ENCODE peak calls at places on chromosomes 16 and 17, in six cellular contexts. J is tibial nerve, S is natural killer cell, W is Caco-2, R is B cell, Q is neural progenitor cell. V is an unnamed sample.

GRCh38 chr16:12801511-12802042 is 2.1 kb downstream of the CPPED1 start:
- DNase-seq in J (no peak), S (no peak), W (no peak), R (no peak), Q (no peak), V (no peak)

GRCh38 chr16:22023505-22023904 is 15.6 kb downstream of the MOSMO start:
- DNase-seq in J (no peak), S (no peak), W (no peak), R (no peak), Q (no peak), V (no peak)

GRCh38 chr17:79919164-79919585 is 79.9 kb upstream of the CBX4 start:
- DNase-seq in J (peak), S (no peak), W (no peak), R (no peak), Q (no peak), V (no peak)

GRCh38 chr17:39928868-39929651 is 1.5 kb downstream of the LRRC3C start:
- DNase-seq in J (no peak), S (no peak), W (no peak), R (no peak), Q (no peak), V (no peak)

GRCh38 chr16:19330801-19331484 is 45.4 kb downstream of the CLEC19A start:
- DNase-seq in J (no peak), S (no peak), W (no peak), R (no peak), Q (no peak), V (no peak)

GRCh38 chr17:30323262-30323894 is 10.5 kb downstream of the TMIGD1 start:
- DNase-seq in J (no peak), S (no peak), W (no peak), R (no peak), Q (no peak), V (no peak)

GRCh38 chr17:4942760-4943508 is 2.9 kb downstream of the RNF167 start:
- DNase-seq in J (no peak), S (no peak), W (no peak), R (no peak), Q (no peak), V (no peak)

GRCh38 chr16:81066700-81067099 is 10.3 kb downstream of the C16orf46 start:
- DNase-seq in J (no peak), S (no peak), W (no peak), R (no peak), Q (no peak), V (no peak)

GRCh38 chr17:66716236-66717026 is 118.5 kb upstream of the CACNG5 start:
- DNase-seq in J (no peak), S (no peak), W (no peak), R (no peak), Q (peak), V (peak)

GRCh38 chr16:82524939-82525338 is 101.8 kb upstream of the CDH13 start:
- DNase-seq in J (no peak), S (no peak), W (no peak), R (no peak), Q (no peak), V (no peak)

GRCh38 chr17:39997543-39997942 is 16.9 kb downstream of the PSMD3 start:
- DNase-seq in J (no peak), S (no peak), W (no peak), R (no peak), Q (no peak), V (no peak)

GRCh38 chr17:44608732-44609435 is 47.4 kb upstream of the MEIOC start:
- DNase-seq in J (no peak), S (no peak), W (no peak), R (no peak), Q (no peak), V (no peak)

GRCh38 chr16:70713342-70713741 is 27.5 kb upstream of the MTSS2 start:
- DNase-seq in J (no peak), S (no peak), W (no peak), R (no peak), Q (no peak), V (no peak)

GRCh38 chr16:15690296-15690695 is 40.3 kb downstream of the NDE1 start:
- DNase-seq in J (no peak), S (no peak), W (no peak), R (no peak), Q (no peak), V (no peak)

GRCh38 chr16:354971-355441 is 2.5 kb upstream of the AXIN1 start:
- DNase-seq in J (no peak), S (no peak), W (no peak), R (no peak), Q (no peak), V (no peak)

GRCh38 chr16:14401839-14402115 is 228.3 kb downstream of the PARN start:
- DNase-seq in J (no peak), S (no peak), W (no peak), R (no peak), Q (no peak), V (no peak)

GRCh38 chr16:85568519-85568918 is 44.6 kb upstream of the GSE1 start:
- DNase-seq in J (no peak), S (no peak), W (no peak), R (no peak), Q (no peak), V (no peak)

GRCh38 chr17:58413684-58414083 is 3.6 kb downstream of the RNF43 start:
- DNase-seq in J (no peak), S (no peak), W (no peak), R (no peak), Q (no peak), V (no peak)

GRCh38 chr17:81429353-81429774 is 34.1 kb downstream of the BAHCC1 start:
- DNase-seq in J (peak), S (no peak), W (no peak), R (no peak), Q (no peak), V (no peak)

GRCh38 chr16:8372141-8372540 is 218.2 kb downstream of the TMEM114 start:
- DNase-seq in J (no peak), S (no peak), W (no peak), R (no peak), Q (no peak), V (no peak)

GRCh38 chr17:81039854-81040758 is 5.2 kb downstream of the BAIAP2 start:
- DNase-seq in J (no peak), S (no peak), W (peak), R (no peak), Q (no peak), V (no peak)

GRCh38 chr16:66099261-66099660 is 267.2 kb upstream of the CDH5 start:
- DNase-seq in J (no peak), S (no peak), W (no peak), R (no peak), Q (no peak), V (no peak)

GRCh38 chr17:4623249-4623648 is 18.2 kb downstream of the ALOX15 start:
- DNase-seq in J (no peak), S (no peak), W (no peak), R (no peak), Q (no peak), V (no peak)

GRCh38 chr17:10111907-10112452 is 86.4 kb downstream of the GAS7 start:
- DNase-seq in J (no peak), S (no peak), W (no peak), R (peak), Q (no peak), V (no peak)

GRCh38 chr17:70804161-70804560 is 634.8 kb downstream of the KCNJ2 start:
- DNase-seq in J (no peak), S (no peak), W (no peak), R (no peak), Q (no peak), V (no peak)

GRCh38 chr16:78812582-78812981 is 713.1 kb downstream of the WWOX start:
- DNase-seq in J (no peak), S (no peak), W (no peak), R (no peak), Q (no peak), V (no peak)

GRCh38 chr16:11748404-11749254 is 6.0 kb upstream of the TXNDC11 start:
- DNase-seq in J (no peak), S (no peak), W (peak), R (no peak), Q (no peak), V (no peak)

GRCh38 chr17:28341516-28341915 is 6.0 kb downstream of the TNFAIP1 start:
- DNase-seq in J (no peak), S (no peak), W (no peak), R (no peak), Q (no peak), V (no peak)

GRCh38 chr16:234468-235305 is at the start of gene FAM234A:
- DNase-seq in J (peak), S (peak), W (peak), R (peak), Q (peak), V (peak)

GRCh38 chr16:20918486-20919239 is 18.1 kb downstream of the LYRM1 start:
- DNase-seq in J (peak), S (no peak), W (no peak), R (no peak), Q (no peak), V (no peak)

GRCh38 chr16:57828272-57829161 is 26.2 kb upstream of the KIFC3 start:
- DNase-seq in J (no peak), S (no peak), W (no peak), R (no peak), Q (no peak), V (no peak)

GRCh38 chr17:67503184-67503583 is 126.1 kb downstream of the PITPNC1 start:
- DNase-seq in J (no peak), S (no peak), W (no peak), R (no peak), Q (no peak), V (no peak)

GRCh38 chr17:73228748-73229236 is 32.9 kb downstream of the CPSF4L start:
- DNase-seq in J (peak), S (no peak), W (no peak), R (no peak), Q (no peak), V (no peak)

GRCh38 chr17:76277300-76278267 is 12.4 kb downstream of the UBALD2 start:
- DNase-seq in J (no peak), S (no peak), W (no peak), R (no peak), Q (no peak), V (no peak)

GRCh38 chr16:50323335-50324011 is 45.3 kb downstream of the BRD7 start:
- DNase-seq in J (no peak), S (no peak), W (no peak), R (no peak), Q (no peak), V (no peak)

GRCh38 chr17:59287887-59288286 is 43.6 kb upstream of the YPEL2 start:
- DNase-seq in J (no peak), S (no peak), W (no peak), R (no peak), Q (no peak), V (no peak)

GRCh38 chr17:82678265-82678891 is 20.1 kb downstream of the RAB40B start:
- DNase-seq in J (no peak), S (no peak), W (no peak), R (no peak), Q (no peak), V (no peak)

GRCh38 chr17:16101440-16101839 is 101.8 kb downstream of the TTC19 start:
- DNase-seq in J (no peak), S (no peak), W (no peak), R (no peak), Q (no peak), V (no peak)

GRCh38 chr17:16104189-16104588 is 104.6 kb downstream of the TTC19 start:
- DNase-seq in J (no peak), S (no peak), W (no peak), R (no peak), Q (no peak), V (no peak)

GRCh38 chr17:16106161-16106891 is 106.7 kb downstream of the TTC19 start:
- DNase-seq in J (no peak), S (no peak), W (no peak), R (no peak), Q (no peak), V (no peak)

DNA sequence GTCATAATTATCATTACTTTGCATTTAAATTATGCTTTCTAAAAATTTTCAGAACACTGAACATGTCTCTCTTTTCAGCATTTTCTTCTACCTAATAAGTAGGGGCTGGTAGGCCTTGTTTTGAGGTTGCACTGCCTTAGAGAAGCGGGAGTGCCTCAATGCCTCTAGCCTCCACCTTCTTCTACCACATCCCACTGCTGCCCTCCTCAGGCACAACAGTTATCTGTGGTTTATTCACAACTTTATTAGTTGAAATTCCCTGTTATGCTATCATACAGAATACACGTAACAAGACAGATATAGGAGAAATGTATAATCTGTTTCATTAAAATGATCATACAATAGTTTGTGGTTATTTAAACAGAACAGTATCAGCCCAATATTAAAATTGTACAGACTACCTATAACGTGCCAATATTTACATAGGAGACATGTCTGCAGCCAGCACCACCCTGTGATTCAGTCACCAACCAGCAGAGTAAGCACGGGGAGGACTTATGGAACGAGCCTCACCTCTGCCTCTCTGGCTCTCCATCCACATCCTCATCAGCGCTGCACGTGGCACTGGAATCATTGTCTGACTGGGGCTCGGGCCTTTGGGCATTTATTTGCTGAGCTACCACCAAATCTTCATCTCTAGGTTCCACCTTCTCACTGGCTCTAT is 101.2 kb downstream of the TTC19 start:
- DNase-seq in J (no peak), S (no peak), W (no peak), R (no peak), Q (no peak), V (no peak)
- TF ChIP-seq CTCF in J (no peak), S (no peak), W (no peak), R (no peak), Q (no peak), V (no peak)

DNA sequence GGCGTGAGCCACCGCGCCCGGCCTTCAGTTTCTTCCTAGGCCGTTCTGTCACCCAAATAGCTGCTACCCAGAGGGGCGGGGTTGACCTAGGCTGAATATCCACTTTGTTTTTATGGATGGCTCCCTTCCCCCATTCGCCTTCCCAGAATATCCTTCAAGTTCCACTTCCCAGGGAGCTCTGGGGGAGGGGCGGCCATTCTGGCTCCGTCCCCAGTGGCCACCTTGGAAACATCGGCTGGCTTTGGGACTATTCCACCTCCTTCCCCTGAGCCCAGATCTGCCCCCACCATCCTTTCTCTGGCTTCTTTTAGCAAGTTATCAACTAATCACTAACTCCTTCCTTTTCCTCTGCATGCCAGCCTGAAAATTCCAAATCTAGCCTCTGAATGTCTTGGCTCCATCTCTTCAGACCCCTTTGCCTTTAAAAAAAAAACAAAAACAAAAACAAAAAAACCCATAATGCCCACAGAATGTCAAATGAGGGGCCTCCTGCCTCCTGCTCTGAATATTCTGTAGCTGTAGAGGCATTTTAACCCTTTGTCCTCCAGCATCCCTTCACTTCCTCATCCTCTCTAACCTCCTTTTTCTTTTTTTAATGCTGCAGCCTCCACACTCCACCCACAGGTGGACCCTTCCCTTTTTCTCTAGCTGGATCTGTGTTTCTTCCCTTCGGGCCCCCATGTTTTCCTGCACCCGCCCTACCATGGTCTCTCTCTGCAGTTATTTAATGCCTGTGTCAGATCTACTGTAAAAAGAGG is 6.4 kb downstream of the ATP1B2 start:
- DNase-seq in J (no peak), S (no peak), W (no peak), R (no peak), Q (peak), V (no peak)
- TF ChIP-seq CTCF in J (no peak), S (no peak), W (no peak), R (no peak), Q (no peak), V (no peak)

DNA sequence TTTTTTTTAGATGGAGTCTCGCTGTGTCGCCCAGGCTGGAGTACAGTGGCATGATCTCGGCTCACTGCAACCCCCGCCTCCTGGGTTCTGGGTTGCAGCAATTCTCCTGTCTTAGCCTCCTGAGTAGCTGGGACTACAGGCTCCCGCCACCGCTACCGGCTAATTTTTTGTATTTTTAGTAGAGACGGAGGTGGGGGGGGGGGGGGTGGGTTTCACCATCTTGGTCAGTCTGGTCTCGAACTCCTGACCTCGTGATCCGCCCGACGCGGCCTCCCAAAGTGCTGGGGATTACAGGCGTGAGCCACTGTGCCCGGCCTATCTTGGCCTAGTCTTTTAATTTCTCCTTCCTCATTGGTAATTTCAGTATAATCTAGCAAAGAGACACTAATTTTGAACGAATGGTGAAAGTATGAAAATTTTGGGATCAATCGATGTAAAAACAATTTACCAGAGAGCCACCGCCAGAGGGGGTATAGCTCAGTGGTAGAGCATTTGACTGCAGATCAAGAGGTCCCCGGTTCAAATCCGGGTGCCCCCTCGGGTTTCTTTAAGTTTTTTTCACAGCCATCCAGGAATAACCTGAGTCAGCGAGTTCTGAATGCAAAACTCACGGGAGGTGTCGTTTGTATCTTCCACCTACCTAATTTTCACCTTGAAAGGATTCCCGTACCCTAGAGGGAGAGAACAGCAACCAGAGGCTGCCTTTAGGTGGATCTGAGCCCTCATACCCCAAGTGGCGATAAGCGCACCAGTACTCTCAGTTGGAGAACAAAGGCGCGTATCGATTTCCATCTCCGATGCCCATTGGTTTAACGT is 2.5 kb upstream of the LASP1 start:
- DNase-seq in J (no peak), S (no peak), W (peak), R (peak), Q (peak), V (peak)
- TF ChIP-seq CTCF in J (peak), S (no peak), W (peak), R (peak), Q (peak), V (peak)

GRCh38 chr17:14294876-14295275 is 6.0 kb upstream of the HS3ST3B1 start:
- DNase-seq in J (no peak), S (no peak), W (no peak), R (no peak), Q (no peak), V (no peak)
- TF ChIP-seq CTCF in J (no peak), S (no peak), W (no peak), R (no peak), Q (peak), V (no peak)

V was measured in mesothelial cell of epicardium.